ENCODE peak calls at places on chromosomes 4 and X, in four cellular contexts. E, S, A and V are unnamed samples.

GRCh38 chr4:14743601-14744000 is 258.7 kb upstream of the CPEB2 start:
- DNase-seq in S (no peak), A (no peak), E (no peak), V (no peak)

GRCh38 chrX:118968031-118968430 is 6.4 kb upstream of the LONRF3 start:
- DNase-seq in A (no peak), E (no peak), S (no peak), V (no peak)

GRCh38 chr4:163666335-163666888 is 171.9 kb downstream of the TMA16 start:
- DNase-seq in S (no peak), A (no peak), E (no peak), V (no peak)

GRCh38 chr4:70624226-70624793 is 4.2 kb upstream of the ENAM start:
- DNase-seq in S (no peak), E (no peak), A (no peak), V (no peak)

GRCh38 chr4:108008721-108009120 is 19.0 kb downstream of the HADH start:
- DNase-seq in A (no peak), E (no peak), S (no peak), V (no peak)

GRCh38 chr4:38099908-38100407 is 139.8 kb downstream of the PTTG2 start:
- DNase-seq in E (no peak), A (no peak), S (no peak), V (no peak)

GRCh38 chrX:135411893-135412292 is 9.9 kb upstream of the SMIM10L2A start:
- DNase-seq in S (no peak), E (no peak), A (no peak), V (no peak)

GRCh38 chrX:119145241-119145653 is 17.6 kb upstream of the KIAA1210 start:
- DNase-seq in E (no peak), S (no peak), A (peak), V (no peak)

GRCh38 chrX:1794586-1794985 is 179.7 kb downstream of the ASMT start:
- DNase-seq in S (no peak), E (no peak), A (no peak), V (no peak)

GRCh38 chr4:173538148-173538902 is 8.3 kb upstream of the HAND2 start:
- DNase-seq in A (peak), E (no peak), S (no peak), V (peak)

GRCh38 chr4:5706486-5707290 is 1.7 kb downstream of the EVC2 start:
- DNase-seq in A (no peak), E (no peak), S (no peak), V (no peak)

GRCh38 chr4:41135761-41136160 is 78.6 kb downstream of the APBB2 start:
- DNase-seq in A (no peak), S (no peak), E (no peak), V (no peak)

GRCh38 chr4:80261989-80262600 is 4.4 kb upstream of the FGF5 start:
- DNase-seq in E (no peak), S (no peak), A (no peak), V (no peak)

GRCh38 chr4:179307297-179308136 is 1865.3 kb upstream of the AGA start:
- DNase-seq in E (no peak), A (no peak), S (no peak), V (no peak)

GRCh38 chr4:3786196-3786869 is 20.1 kb downstream of the ADRA2C start:
- DNase-seq in E (no peak), A (peak), S (no peak), V (no peak)

GRCh38 chrX:42837747-42838146 is 59.8 kb upstream of the PPP1R2C start:
- DNase-seq in S (no peak), E (no peak), A (no peak), V (no peak)

GRCh38 chrX:12956704-12957541 is 18.0 kb upstream of the TMSB4X start:
- DNase-seq in E (no peak), A (no peak), S (no peak), V (no peak)

GRCh38 chr4:40908297-40908696 is 158.5 kb downstream of the NSUN7 start:
- DNase-seq in A (peak), E (peak), S (peak), V (no peak)

GRCh38 chr4:156751486-156751885 is 220.1 kb downstream of the PDGFC start:
- DNase-seq in E (no peak), S (no peak), A (no peak), V (no peak)

GRCh38 chr4:157389751-157390150 is 169.2 kb downstream of the GRIA2 start:
- DNase-seq in A (no peak), S (no peak), E (no peak), V (no peak)

GRCh38 chrX:150926304-150926703 is 27.8 kb upstream of the CD99L2 start:
- DNase-seq in E (no peak), S (no peak), A (no peak), V (no peak)

GRCh38 chr4:81136161-81136910 is 78.7 kb downstream of the PRKG2 start:
- DNase-seq in S (no peak), A (no peak), E (no peak), V (no peak)

GRCh38 chrX:26581086-26581485 is 365.1 kb downstream of the MAGEB5 start:
- DNase-seq in E (no peak), S (no peak), A (no peak), V (no peak)

GRCh38 chr4:41125558-41126311 is 88.6 kb downstream of the APBB2 start:
- DNase-seq in A (no peak), S (no peak), E (no peak), V (no peak)

GRCh38 chrX:116232833-116233232 is 62.3 kb downstream of the AGTR2 start:
- DNase-seq in S (no peak), A (no peak), E (no peak), V (no peak)

GRCh38 chr4:24910504-24910903 is 2.3 kb downstream of the CCDC149 start:
- DNase-seq in E (no peak), A (no peak), S (no peak), V (no peak)

GRCh38 chr4:140106277-140106842 is 47.6 kb downstream of the MAML3 start:
- DNase-seq in A (no peak), S (no peak), E (no peak), V (no peak)

GRCh38 chr4:38523524-38524448 is 140.2 kb upstream of the KLF3 start:
- DNase-seq in A (no peak), E (peak), S (no peak), V (no peak)

GRCh38 chr4:73068496-73069337 is 799 bp downstream of the COX18 start:
- DNase-seq in A (no peak), E (no peak), S (no peak), V (no peak)

GRCh38 chr4:8754634-8755589 is 116.7 kb downstream of the HMX1 start:
- DNase-seq in A (peak), E (peak), S (peak), V (peak)

GRCh38 chr4:7957113-7957656 is 17.5 kb upstream of the AFAP1 start:
- DNase-seq in E (no peak), A (no peak), S (no peak), V (no peak)

GRCh38 chrX:1400731-1401471 is 9.0 kb upstream of the SLC25A6 start:
- DNase-seq in E (peak), S (peak), A (peak), V (no peak)

GRCh38 chr4:3261411-3262207 is 12.7 kb downstream of the MSANTD1 start:
- DNase-seq in A (no peak), S (no peak), E (no peak), V (peak)

GRCh38 chr4:79272761-79273160 is 53.1 kb downstream of the NAA11 start:
- DNase-seq in A (no peak), E (no peak), S (no peak), V (no peak)

GRCh38 chr4:102036619-102037376 is 246.3 kb downstream of the BANK1 start:
- DNase-seq in S (no peak), A (no peak), E (no peak), V (no peak)

GRCh38 chr4:7432531-7433375 is 2.0 kb downstream of the PSAPL1 start:
- DNase-seq in A (no peak), S (no peak), E (no peak), V (no peak)

GRCh38 chrX:47026198-47026597 is 52.0 kb upstream of the RGN start:
- DNase-seq in A (no peak), S (no peak), E (no peak), V (no peak)

GRCh38 chrX:10564484-10564883 is 55.9 kb downstream of the MID1 start:
- DNase-seq in S (no peak), A (no peak), E (no peak), V (no peak)

GRCh38 chrX:3518870-3519269 is 172.4 kb upstream of the MXRA5 start:
- DNase-seq in S (peak), E (peak), A (peak), V (no peak)

GRCh38 chrX:135477576-135477975 is 42.9 kb upstream of the INTS6L start:
- DNase-seq in A (peak), S (no peak), E (peak), V (no peak)

GRCh38 chrX:98452456-98452855 is 1568.7 kb downstream of the RPA4 start:
- DNase-seq in A (no peak), S (no peak), E (no peak), V (no peak)
- TF ChIP-seq CTCF in A (no peak), S (no peak), E (no peak), V (no peak)

GRCh38 chr4:137545461-137545861 is 13.2 kb upstream of the PCDH18 start:
- DNase-seq in S (no peak), E (no peak), A (no peak), V (no peak)
- TF ChIP-seq CTCF in S (no peak), E (no peak), A (no peak), V (no peak)

GRCh38 chr4:150209140-150209829 is 131.0 kb downstream of the DCLK2 start:
- DNase-seq in A (peak), S (no peak), E (peak), V (peak)
- TF ChIP-seq CTCF in A (peak), S (no peak), E (peak), V (peak)

GRCh38 chrX:71439420-71439819 is 73.3 kb downstream of the TAF1 start:
- DNase-seq in A (no peak), E (no peak), S (no peak), V (no peak)

GRCh38 chrX:71439898-71440297 is 73.7 kb downstream of the TAF1 start:
- DNase-seq in A (no peak), E (no peak), S (no peak), V (no peak)

DNA sequence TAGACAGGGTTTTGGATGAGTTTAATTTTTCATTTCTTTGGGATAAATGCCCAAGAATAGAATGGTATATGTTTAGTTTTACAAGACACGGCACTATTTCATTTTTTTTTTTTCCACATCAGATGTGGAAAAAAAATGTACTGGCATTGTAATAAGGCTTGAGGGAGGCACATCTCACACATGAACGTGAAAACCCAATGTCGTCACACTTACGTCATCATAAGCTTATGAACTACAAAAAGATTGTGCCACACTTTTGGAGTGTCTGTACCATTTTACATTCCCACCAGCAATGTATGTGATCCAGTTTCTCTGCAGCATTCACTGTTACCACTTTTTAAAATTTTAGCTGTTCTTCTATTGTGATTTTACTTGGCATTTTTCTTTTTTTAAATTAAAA is 74.2 kb downstream of the TAF1 start:
- DNase-seq in A (no peak), S (no peak), E (no peak), V (no peak)
- TF ChIP-seq CTCF in A (no peak), S (no peak), E (no peak), V (no peak)